ENCODE peak calls at places on chromosomes 13 and 19, in six cellular contexts. I, U, E, W, D and O are unnamed samples.

GRCh38 chr19:18996796-18997394 is 36.4 kb downstream of the SUGP2 start:
- DNase-seq in I (no peak), U (no peak), E (no peak), W (no peak), D (no peak), O (no peak)

GRCh38 chr13:45082964-45083363 is 37.3 kb upstream of the GTF2F2 start:
- DNase-seq in I (no peak), U (peak; percentile 18), E (no peak), W (no peak), D (no peak), O (no peak)

GRCh38 chr13:42277618-42278276 is 5.8 kb downstream of the AKAP11 start:
- DNase-seq in I (no peak), U (no peak), E (no peak), W (no peak), D (no peak), O (no peak)

GRCh38 chr19:6580313-6580712 is 10.6 kb downstream of the CD70 start:
- DNase-seq in I (no peak), U (no peak), E (no peak), W (no peak), D (no peak), O (peak; percentile 92)

GRCh38 chr19:35911790-35912189 is 3.7 kb upstream of the TYROBP start:
- DNase-seq in I (no peak), U (no peak), E (no peak), W (no peak), D (no peak), O (peak; percentile 69)

GRCh38 chr13:98922306-98922705 is 55.6 kb downstream of the DOCK9 start:
- DNase-seq in I (no peak), U (no peak), E (no peak), W (no peak), D (no peak), O (no peak)

GRCh38 chr19:33302175-33302973 is at the start of gene CEBPA:
- DNase-seq in I (peak; percentile 79), U (peak; percentile 11), E (no peak), W (no peak), D (peak; percentile 9), O (no peak)

GRCh38 chr13:60654405-60654804 is 257.4 kb downstream of the TDRD3 start:
- DNase-seq in I (peak; percentile 19), U (no peak), E (no peak), W (no peak), D (peak; percentile 1), O (no peak)

GRCh38 chr13:71865858-71866172 is 1.2 kb downstream of the DACH1 start:
- DNase-seq in I (no peak), U (no peak), E (no peak), W (no peak), D (no peak), O (no peak)

GRCh38 chr19:55242517-55242916 is 14.0 kb upstream of the TMEM86B start:
- DNase-seq in I (no peak), U (no peak), E (no peak), W (no peak), D (no peak), O (no peak)

GRCh38 chr13:74465279-74465678 is 331.1 kb upstream of the KLF12 start:
- DNase-seq in I (no peak), U (no peak), E (no peak), W (no peak), D (no peak), O (no peak)

GRCh38 chr13:113656831-113657671 is 947 bp downstream of the ATP4B start:
- DNase-seq in I (no peak), U (no peak), E (no peak), W (no peak), D (no peak), O (no peak)

GRCh38 chr19:2282062-2282861 is at the start of gene PEAK3:
- DNase-seq in I (peak; percentile 22), U (no peak), E (no peak), W (no peak), D (peak; percentile 13), O (no peak)

GRCh38 chr19:11480927-11481776 is at the start of gene ELAVL3:
- DNase-seq in I (peak; percentile 51), U (no peak), E (peak; percentile 15), W (no peak), D (peak; percentile 64), O (no peak)

GRCh38 chr13:29490561-29490960 is 104.9 kb downstream of the SLC7A1 start:
- DNase-seq in I (no peak), U (no peak), E (no peak), W (no peak), D (no peak), O (no peak)

GRCh38 chr13:85313761-85314503 is 485.3 kb downstream of the SLITRK6 start:
- DNase-seq in I (no peak), U (no peak), E (no peak), W (peak; percentile 58), D (no peak), O (no peak)

GRCh38 chr19:16200038-16200775 is 2.5 kb downstream of the AP1M1 start:
- DNase-seq in I (no peak), U (no peak), E (no peak), W (no peak), D (no peak), O (no peak)

GRCh38 chr13:91308299-91308698 is 39.2 kb upstream of the MIR17HG start:
- DNase-seq in I (no peak), U (no peak), E (no peak), W (no peak), D (no peak), O (no peak)

GRCh38 chr19:35295792-35296462 is 4.0 kb downstream of the MAG start:
- DNase-seq in I (no peak), U (no peak), E (peak; percentile 22), W (no peak), D (no peak), O (no peak)

GRCh38 chr19:12792048-12792852 is 964 bp downstream of the JUNB start:
- DNase-seq in I (no peak), U (no peak), E (peak; percentile 69), W (peak; percentile 81), D (peak; percentile 71), O (no peak)

GRCh38 chr13:110254151-110254679 is 52.7 kb downstream of the COL4A1 start:
- DNase-seq in I (no peak), U (no peak), E (no peak), W (no peak), D (no peak), O (no peak)

GRCh38 chr19:3655402-3656072 is 28.9 kb upstream of the CACTIN start:
- DNase-seq in I (peak; percentile 24), U (peak; percentile 87), E (no peak), W (peak; percentile 90), D (no peak), O (no peak)

GRCh38 chr19:15154002-15154612 is 46.7 kb downstream of the NOTCH3 start:
- DNase-seq in I (no peak), U (no peak), E (no peak), W (no peak), D (no peak), O (no peak)

GRCh38 chr19:35848919-35849505 is 3.3 kb downstream of the NPHS1 start:
- DNase-seq in I (no peak), U (no peak), E (no peak), W (no peak), D (no peak), O (no peak)

GRCh38 chr13:100478107-100478809 is 110.3 kb downstream of the GGACT start:
- DNase-seq in I (no peak), U (no peak), E (no peak), W (no peak), D (no peak), O (no peak)

GRCh38 chr19:57276430-57276829 is 3.9 kb upstream of the ZNF460 start:
- DNase-seq in I (no peak), U (no peak), E (no peak), W (no peak), D (no peak), O (no peak)

GRCh38 chr19:38422405-38422804 is 3.6 kb downstream of the RASGRP4 start:
- DNase-seq in I (no peak), U (no peak), E (no peak), W (no peak), D (no peak), O (no peak)

GRCh38 chr19:7575426-7576040 is 20.1 kb upstream of the CAMSAP3 start:
- DNase-seq in I (no peak), U (no peak), E (no peak), W (no peak), D (no peak), O (no peak)

GRCh38 chr13:100721885-100722512 is 47.4 kb upstream of the TMTC4 start:
- DNase-seq in I (no peak), U (peak; percentile 39), E (no peak), W (no peak), D (peak; percentile 36), O (peak; percentile 7)

GRCh38 chr19:17829855-17830566 is 8.7 kb upstream of the INSL3 start:
- DNase-seq in I (no peak), U (no peak), E (no peak), W (no peak), D (no peak), O (no peak)

GRCh38 chr13:35502456-35502855 is 26.0 kb upstream of the MAB21L1 start:
- DNase-seq in I (no peak), U (no peak), E (no peak), W (no peak), D (no peak), O (no peak)

GRCh38 chr19:42419309-42419708 is 7.9 kb downstream of the LIPE start:
- DNase-seq in I (no peak), U (no peak), E (no peak), W (no peak), D (no peak), O (no peak)

GRCh38 chr13:75151081-75151643 is 330.8 kb downstream of the TBC1D4 start:
- DNase-seq in I (no peak), U (peak; percentile 13), E (no peak), W (no peak), D (no peak), O (no peak)